ENCODE peak calls at places on chromosomes 7 and 10, in ten cellular contexts. A is neural progenitor cell, F is HCT116, R is H9, L is astrocyte, N is IMR-90, M is adipocyte, V is endothelial cell of umbilical vein, D is GM12878, E is neuronal stem cell. U is an unnamed sample.

GRCh38 chr7:44395067-44395466 is 69.7 kb upstream of the CAMK2B start:
- DNase-seq in A (no peak), D (no peak), R (peak), E (no peak), N (no peak), L (no peak), V (no peak), F (no peak), M (no peak), U (no peak)

GRCh38 chr7:19305698-19306097 is 160.5 kb upstream of the FERD3L start:
- DNase-seq in E (no peak), L (no peak), R (no peak), N (no peak), M (no peak), V (no peak), D (no peak), F (no peak), A (no peak), U (no peak)

GRCh38 chr10:74118794-74119193 is 31.8 kb downstream of the AP3M1 start:
- DNase-seq in F (peak), D (no peak), A (no peak), L (no peak), M (peak), R (no peak), E (no peak), V (no peak), N (no peak), U (peak)

GRCh38 chr7:415646-416525 is 103.8 kb downstream of the PDGFA start:
- DNase-seq in V (no peak), R (peak), A (no peak), N (no peak), E (no peak), L (no peak), F (no peak), D (no peak), M (no peak), U (no peak)

GRCh38 chr10:93993414-93993781 is 333 bp upstream of the PLCE1 start:
- DNase-seq in D (no peak), E (no peak), V (no peak), N (no peak), A (no peak), M (no peak), F (no peak), L (no peak), R (no peak), U (no peak)

GRCh38 chr7:117873056-117873932 is at the start of gene CTTNBP2:
- DNase-seq in D (no peak), L (peak), F (peak), M (peak), A (peak), N (peak), E (peak), R (peak), V (peak), U (peak)

GRCh38 chr7:93228302-93228701 is 2.0 kb upstream of the HEPACAM2 start:
- DNase-seq in M (peak), A (peak), E (peak), F (peak), R (no peak), V (peak), L (peak), D (peak), N (peak), U (peak)

GRCh38 chr10:21830037-21830436 is 173.5 kb downstream of the DNAJC1 start:
- DNase-seq in V (no peak), A (no peak), F (no peak), N (no peak), E (no peak), L (no peak), R (no peak), D (no peak), M (no peak), U (no peak)

GRCh38 chr7:5526190-5527037 is 102.8 kb upstream of the TNRC18 start:
- DNase-seq in A (peak), L (no peak), V (peak), R (peak), E (no peak), N (peak), M (peak), D (no peak), F (no peak), U (peak)

GRCh38 chr10:79111427-79111826 is 42.7 kb downstream of the ZMIZ1 start:
- DNase-seq in A (no peak), E (no peak), R (no peak), F (no peak), D (no peak), V (no peak), N (peak), L (peak), M (no peak), U (peak)

GRCh38 chr10:1064172-1064571 is 8.0 kb downstream of the WDR37 start:
- DNase-seq in V (no peak), M (no peak), L (no peak), D (no peak), A (no peak), E (no peak), F (no peak), N (no peak), R (no peak), U (no peak)

GRCh38 chr7:128410092-128410665 is 397 bp upstream of the IMPDH1 start:
- DNase-seq in N (peak), M (peak), F (peak), R (no peak), A (peak), V (peak), E (no peak), L (peak), D (no peak), U (peak)

GRCh38 chr10:52488606-52489485 is 174.8 kb downstream of the DKK1 start:
- DNase-seq in F (no peak), V (peak), R (no peak), D (no peak), L (peak), N (peak), E (peak), M (peak), A (peak), U (peak)

GRCh38 chr7:76356823-76357222 is 2.0 kb downstream of the YWHAG start:
- DNase-seq in M (peak), A (peak), D (no peak), R (no peak), V (peak), E (no peak), L (no peak), F (no peak), N (peak), U (no peak)

GRCh38 chr10:46518028-46518725 is 38.3 kb downstream of the GPRIN2 start:
- DNase-seq in N (no peak), L (no peak), D (no peak), R (peak), V (no peak), E (no peak), M (no peak), A (no peak), F (no peak), U (no peak)

GRCh38 chr7:105487559-105488218 is 34.4 kb downstream of the PUS7 start:
- DNase-seq in E (peak), R (no peak), D (no peak), F (no peak), A (peak), V (peak), M (peak), N (peak), L (peak), U (peak)

GRCh38 chr7:148242271-148242801 is 348.2 kb upstream of the C7orf33 start:
- DNase-seq in E (peak), A (peak), N (peak), V (no peak), L (peak), M (peak), F (peak), D (no peak), R (peak), U (peak)

GRCh38 chr10:114100848-114101741 is 57.4 kb downstream of the ADRB1 start:
- DNase-seq in D (no peak), F (no peak), A (peak), R (no peak), N (peak), V (peak), L (peak), M (peak), E (no peak), U (peak)

GRCh38 chr7:360454-361100 is 70.6 kb downstream of the FOXL3 start:
- DNase-seq in D (no peak), R (no peak), M (no peak), F (no peak), V (no peak), E (no peak), N (no peak), L (no peak), A (peak), U (no peak)

GRCh38 chr7:150356265-150356897 is 12.2 kb upstream of the REPIN1 start:
- DNase-seq in A (peak), N (peak), M (peak), V (peak), L (no peak), R (no peak), F (peak), D (no peak), E (peak), U (peak)

GRCh38 chr7:92685146-92686042 is 95.2 kb upstream of the FAM133B start:
- DNase-seq in L (no peak), E (no peak), V (no peak), A (peak), R (no peak), N (no peak), D (no peak), M (no peak), F (no peak), U (no peak)

GRCh38 chr7:6553460-6554044 is 2.3 kb upstream of the GRID2IP start:
- DNase-seq in L (no peak), R (peak), A (no peak), N (no peak), V (no peak), E (no peak), M (no peak), F (no peak), D (no peak), U (no peak)

GRCh38 chr7:70872188-70872587 is 259.8 kb upstream of the GALNT17 start:
- DNase-seq in M (no peak), V (no peak), A (no peak), F (no peak), N (no peak), L (no peak), E (no peak), R (no peak), D (no peak), U (no peak)

GRCh38 chr7:75928600-75928939 is 13.6 kb downstream of the POR start:
- DNase-seq in N (no peak), F (no peak), L (no peak), R (no peak), M (no peak), A (no peak), V (no peak), D (peak), E (no peak), U (no peak)

GRCh38 chr7:55249332-55249731 is 115.8 kb upstream of the LANCL2 start:
- DNase-seq in M (no peak), F (no peak), R (no peak), E (no peak), A (no peak), D (no peak), N (no peak), V (no peak), L (no peak), U (no peak)

GRCh38 chr7:831596-832291 is 532 bp upstream of the SUN1 start:
- DNase-seq in N (peak), L (peak), D (peak), R (no peak), F (peak), E (no peak), A (no peak), M (peak), V (peak), U (peak)

GRCh38 chr7:13414661-13415105 is 574.8 kb downstream of the ETV1 start:
- DNase-seq in N (no peak), A (no peak), D (no peak), E (no peak), R (no peak), V (no peak), M (peak), L (peak), F (no peak), U (no peak)

GRCh38 chr7:13411641-13412040 is 577.8 kb downstream of the ETV1 start:
- DNase-seq in V (no peak), L (no peak), E (no peak), F (no peak), M (no peak), D (no peak), N (no peak), R (no peak), A (peak), U (no peak)

GRCh38 chr7:13414181-13414580 is 575.3 kb downstream of the ETV1 start:
- DNase-seq in D (no peak), N (no peak), R (no peak), V (no peak), L (no peak), M (no peak), E (no peak), F (no peak), A (no peak), U (no peak)

GRCh38 chr7:13416544-13416943 is 572.9 kb downstream of the ETV1 start:
- DNase-seq in V (no peak), F (no peak), D (no peak), M (no peak), L (no peak), N (no peak), E (no peak), A (no peak), R (no peak), U (no peak)

GRCh38 chr7:13416071-13416470 is 573.4 kb downstream of the ETV1 start:
- DNase-seq in V (no peak), L (no peak), M (no peak), A (no peak), D (no peak), F (no peak), R (no peak), E (no peak), N (no peak), U (no peak)
- H3K9ac ChIP-seq in V (no peak), L (no peak), M (no peak), A (no peak), D (no peak), F (no peak), R (no peak), E (no peak), N (no peak), U (no peak)

GRCh38 chr10:91559170-91559569 is 73.7 kb downstream of the PPP1R3C start:
- DNase-seq in V (no peak), M (no peak), F (no peak), R (no peak), E (no peak), N (no peak), L (no peak), A (no peak), D (no peak), U (no peak)

GRCh38 chr10:91556691-91557529 is 76.0 kb downstream of the PPP1R3C start:
- DNase-seq in N (no peak), E (no peak), R (no peak), D (no peak), V (no peak), A (no peak), L (no peak), F (no peak), M (peak), U (no peak)

GRCh38 chr10:91559750-91560149 is 73.1 kb downstream of the PPP1R3C start:
- DNase-seq in E (no peak), M (no peak), D (no peak), V (no peak), N (no peak), F (no peak), R (no peak), L (no peak), A (no peak), U (no peak)

GRCh38 chr10:91557540-91558231 is 75.2 kb downstream of the PPP1R3C start:
- DNase-seq in M (no peak), E (no peak), A (no peak), R (no peak), F (no peak), N (no peak), D (no peak), L (no peak), V (no peak), U (peak)

DNA sequence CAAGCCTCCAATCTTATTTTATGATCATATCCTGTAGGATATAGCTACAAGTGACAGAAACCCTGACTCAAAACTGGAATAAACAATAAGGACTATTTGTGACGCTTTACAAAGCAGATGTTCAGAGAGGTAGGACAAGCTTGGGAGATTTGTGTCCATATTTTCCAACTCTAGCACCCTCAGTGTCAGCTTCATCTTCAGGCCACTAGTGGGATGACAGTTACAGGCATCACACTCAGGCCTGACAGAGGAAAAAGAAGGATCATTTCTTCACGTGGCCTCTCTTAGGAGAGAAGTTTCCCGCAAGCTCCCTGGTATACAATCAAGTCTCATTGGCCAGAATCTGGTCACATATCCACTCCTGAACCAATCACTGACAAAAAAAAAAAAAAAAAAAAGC is 74.4 kb downstream of the PPP1R3C start:
- DNase-seq in D (no peak), A (no peak), L (no peak), F (no peak), V (no peak), M (no peak), E (no peak), R (no peak), N (no peak), U (no peak)
- H3K9ac ChIP-seq in D (no peak), A (no peak), L (no peak), F (no peak), V (no peak), M (no peak), E (no peak), R (no peak), N (no peak), U (no peak)

GRCh38 chr7:40805361-40805760 is 670.6 kb downstream of the SUGCT start:
- DNase-seq in L (peak), F (no peak), N (no peak), A (no peak), M (peak), E (no peak), R (no peak), V (no peak), D (no peak), U (no peak)
- H3K9ac ChIP-seq in L (no peak), F (no peak), N (no peak), A (no peak), M (no peak), E (no peak), R (no peak), V (no peak), D (no peak), U (no peak)

GRCh38 chr10:72074413-72075183 is 13.8 kb downstream of the SPOCK2 start:
- DNase-seq in A (no peak), D (no peak), R (no peak), L (no peak), E (no peak), V (no peak), F (no peak), N (no peak), M (no peak), U (no peak)

GRCh38 chr10:72069751-72070501 is 18.4 kb downstream of the SPOCK2 start:
- DNase-seq in A (peak), F (no peak), R (no peak), V (no peak), N (no peak), D (no peak), M (no peak), L (no peak), E (no peak), U (no peak)

GRCh38 chr10:72072046-72072445 is 16.3 kb downstream of the SPOCK2 start:
- DNase-seq in A (no peak), E (no peak), D (no peak), V (no peak), R (no peak), N (no peak), M (no peak), F (no peak), L (no peak), U (no peak)

GRCh38 chr10:72073677-72074412 is 14.5 kb downstream of the SPOCK2 start:
- DNase-seq in R (no peak), E (no peak), F (no peak), L (no peak), A (no peak), M (no peak), V (no peak), D (no peak), N (no peak), U (no peak)

GRCh38 chr10:72072639-72073038 is 15.7 kb downstream of the SPOCK2 start:
- DNase-seq in R (no peak), V (no peak), L (no peak), F (no peak), N (no peak), D (no peak), A (no peak), E (no peak), M (no peak), U (no peak)
- H3K9ac ChIP-seq in R (no peak), V (no peak), L (no peak), F (no peak), N (no peak), D (no peak), A (no peak), E (no peak), M (no peak), U (no peak)

DNA sequence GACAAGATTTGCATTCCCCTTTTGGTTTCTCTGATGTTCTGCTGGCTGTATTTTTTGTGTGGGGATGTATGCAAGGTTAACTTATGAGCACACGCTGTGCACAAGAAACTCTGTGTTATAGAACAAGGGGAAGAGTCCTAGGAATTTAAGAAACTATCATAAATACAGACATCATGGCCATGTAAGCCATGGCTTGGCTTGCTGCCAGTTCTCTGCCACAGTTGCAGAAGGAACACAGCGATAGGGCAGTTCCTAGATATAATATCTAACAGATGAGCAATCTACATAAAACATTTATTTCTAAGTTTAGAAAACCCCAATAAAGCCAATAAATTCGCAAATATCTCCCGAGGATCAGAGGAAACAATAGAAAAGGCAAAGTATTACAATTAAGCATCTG is 153.3 kb downstream of the LRRTM3 start:
- DNase-seq in F (no peak), V (no peak), R (no peak), M (peak), N (no peak), E (no peak), A (no peak), D (no peak), L (no peak), U (no peak)
- H3K9ac ChIP-seq in F (no peak), V (no peak), R (no peak), M (no peak), N (no peak), E (no peak), A (no peak), D (no peak), L (no peak), U (no peak)

DNA sequence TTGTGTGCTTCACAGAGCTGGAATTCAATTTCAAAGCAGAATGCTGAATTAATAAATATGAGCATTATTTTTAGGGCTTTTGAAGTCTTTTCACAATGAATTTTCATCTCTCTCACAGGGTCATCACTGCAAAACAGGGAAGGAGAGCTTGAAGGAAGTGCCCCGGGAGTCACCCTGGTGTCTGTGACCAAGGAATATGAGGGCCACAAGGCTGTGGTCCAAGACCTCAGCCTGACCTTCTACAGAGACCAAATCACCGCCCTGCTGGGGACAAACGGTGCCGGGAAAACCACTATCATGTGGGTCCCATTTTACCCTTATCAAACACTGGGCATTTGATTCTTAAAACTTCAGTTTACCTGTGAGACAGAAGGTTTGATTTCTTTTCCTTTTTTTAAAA is 217.7 kb downstream of the ABCA13 start:
- DNase-seq in N (no peak), L (no peak), D (no peak), E (no peak), F (no peak), R (no peak), A (no peak), V (no peak), M (no peak), U (no peak)
- H3K9ac ChIP-seq in N (no peak), L (no peak), D (no peak), E (no peak), F (no peak), R (no peak), A (no peak), V (no peak), M (no peak), U (no peak)

GRCh38 chr10:121668336-121669009 is 70.2 kb upstream of the FGFR2 start:
- DNase-seq in E (no peak), V (peak), D (no peak), L (peak), F (no peak), N (no peak), A (peak), M (no peak), R (peak), U (no peak)
- H3K9ac ChIP-seq in E (no peak), V (no peak), D (no peak), L (no peak), F (no peak), N (no peak), A (no peak), M (no peak), R (no peak), U (no peak)